ENCODE peak calls at places on chromosomes 16 and 17, in six cellular contexts. T is AG04450, N is astrocyte of the spinal cord, Z is lung, X is body of pancreas, B is ascending aorta. F is an unnamed sample.

GRCh38 chr16:22721497-22722100 is 92.4 kb upstream of the HS3ST2 start:
- DNase-seq in X (no peak), T (no peak), N (no peak), Z (no peak), B (no peak), F (no peak)

GRCh38 chr17:36940313-36941264 is 3.3 kb downstream of the LHX1 start:
- DNase-seq in Z (no peak), B (no peak), T (no peak), N (no peak), X (no peak), F (no peak)

GRCh38 chr17:82230627-82231311 is 1.9 kb downstream of the SLC16A3 start:
- DNase-seq in X (peak), Z (peak), N (peak), T (no peak), B (no peak), F (peak)

GRCh38 chr17:71793550-71793949 is 327.3 kb upstream of the SOX9 start:
- DNase-seq in N (peak), Z (no peak), T (no peak), X (no peak), B (no peak), F (no peak)

GRCh38 chr17:63626551-63627228 is 4.5 kb downstream of the MAP3K3 start:
- DNase-seq in Z (no peak), N (peak), T (no peak), B (no peak), X (no peak), F (peak)

GRCh38 chr17:79696159-79696982 is 34.4 kb upstream of the ENPP7 start:
- DNase-seq in N (peak), Z (no peak), X (no peak), B (no peak), T (no peak), F (no peak)

GRCh38 chr16:65421596-65421995 is 299.7 kb upstream of the CDH11 start:
- DNase-seq in X (no peak), N (no peak), B (no peak), T (no peak), Z (no peak), F (no peak)

GRCh38 chr16:12801511-12802042 is 2.1 kb downstream of the CPPED1 start:
- DNase-seq in Z (peak), X (no peak), B (no peak), T (no peak), N (peak), F (peak)

GRCh38 chr16:57801856-57802634 is at the start of gene KIFC3:
- DNase-seq in B (peak), N (peak), Z (peak), T (no peak), X (peak), F (peak)

GRCh38 chr17:58056476-58056875 is 26.7 kb upstream of the DYNLL2 start:
- DNase-seq in B (no peak), T (no peak), X (no peak), N (no peak), Z (no peak), F (no peak)

GRCh38 chr17:65287040-65287439 is 149.9 kb downstream of the RGS9 start:
- DNase-seq in T (no peak), B (no peak), Z (no peak), N (peak), X (no peak), F (peak)

GRCh38 chr17:30290696-30291570 is 811 bp downstream of the BLMH start:
- DNase-seq in N (no peak), Z (peak), X (peak), T (no peak), B (no peak), F (peak)

GRCh38 chr17:34639706-34640425 is 60.5 kb downstream of the TMEM132E start:
- DNase-seq in T (no peak), N (no peak), X (no peak), Z (no peak), B (no peak), F (no peak)

GRCh38 chr17:78826426-78826825 is 14.2 kb downstream of the USP36 start:
- DNase-seq in B (no peak), N (peak), Z (no peak), T (no peak), X (no peak), F (peak)

GRCh38 chr17:74037320-74037719 is 166.2 kb upstream of the RPL38 start:
- DNase-seq in T (no peak), N (no peak), X (no peak), Z (no peak), B (no peak), F (no peak)

GRCh38 chr16:57803413-57803990 is 1.2 kb upstream of the KIFC3 start:
- DNase-seq in Z (no peak), B (no peak), T (no peak), N (no peak), X (no peak), F (peak)

GRCh38 chr16:57266531-57267268 is 17.8 kb downstream of the PLLP start:
- DNase-seq in Z (no peak), X (peak), T (no peak), N (no peak), B (no peak), F (peak)

GRCh38 chr16:89721644-89722391 is 481 bp downstream of the ZNF276 start:
- DNase-seq in B (no peak), N (peak), T (no peak), X (peak), Z (peak), F (peak)

GRCh38 chr17:49992933-49993422 is 2.0 kb downstream of the DLX3 start:
- DNase-seq in Z (no peak), B (no peak), X (no peak), T (no peak), N (no peak), F (no peak)

DNA sequence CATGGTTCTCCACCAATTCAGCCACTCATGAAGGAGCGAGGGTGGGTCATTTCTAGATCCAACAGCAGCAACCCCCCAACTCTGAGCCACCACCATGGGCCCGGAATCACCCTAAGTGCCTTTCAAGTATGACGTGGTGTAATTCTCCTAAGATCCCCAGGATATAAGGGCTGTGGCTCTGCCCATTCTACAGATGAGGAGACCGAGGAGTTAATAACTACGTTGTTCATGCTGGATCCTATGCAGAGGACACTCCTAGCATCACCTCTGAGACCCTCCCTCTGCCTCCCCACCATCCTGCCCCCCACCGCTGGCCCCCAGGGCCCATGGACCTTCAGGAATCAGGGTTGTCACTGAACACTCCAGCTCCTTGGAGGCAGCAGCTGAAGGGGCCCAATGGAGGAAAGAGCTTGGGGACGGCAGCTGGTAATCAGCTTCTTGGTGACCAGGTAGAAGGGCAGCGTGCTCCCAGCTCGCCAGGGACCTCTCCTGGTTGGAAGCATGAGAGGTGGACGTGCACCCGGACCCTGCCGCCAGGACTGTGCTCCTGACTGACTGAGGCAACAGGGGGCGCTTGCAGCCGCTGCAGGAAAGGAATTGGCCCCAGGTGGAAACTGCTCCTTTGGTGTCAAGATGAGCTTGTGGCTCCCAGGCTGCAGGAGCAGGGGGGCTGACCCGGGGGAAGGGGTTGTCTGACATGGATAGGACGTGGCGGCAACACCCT is 28.2 kb upstream of the CACNG1 start:
- DNase-seq in B (no peak), N (no peak), T (no peak), X (no peak), Z (no peak), F (no peak)
- TF ChIP-seq CTCF in B (no peak), N (no peak), T (no peak), X (no peak), Z (no peak), F (no peak)

GRCh38 chr16:86117756-86118155 is 218.8 kb downstream of the IRF8 start:
- DNase-seq in N (no peak), T (no peak), B (no peak), Z (no peak), X (no peak), F (peak)
- H3K4me3 ChIP-seq in N (no peak), T (no peak), B (no peak), Z (no peak), X (no peak), F (no peak)

GRCh38 chr17:14061666-14062560 is 7.4 kb upstream of the COX10 start:
- DNase-seq in N (peak), B (no peak), Z (peak), T (peak), X (no peak), F (peak)
- TF ChIP-seq CTCF in N (peak), B (no peak), Z (no peak), T (peak), X (no peak), F (peak)

GRCh38 chr16:67649494-67649931 is 4.6 kb downstream of the CARMIL2 start:
- DNase-seq in X (no peak), Z (peak), B (no peak), N (no peak), T (no peak), F (no peak)
- H3K4me3 ChIP-seq in X (no peak), Z (no peak), B (no peak), N (no peak), T (no peak), F (no peak)

GRCh38 chr17:80890551-80890930 is 101.1 kb upstream of the CHMP6 start:
- DNase-seq in Z (no peak), T (no peak), B (no peak), N (no peak), X (no peak), F (no peak)
- TF ChIP-seq CTCF in Z (no peak), T (no peak), B (no peak), N (peak), X (no peak), F (no peak)